ENCODE peak calls at places on chromosome 9, in seven cellular contexts. R, Y, O, G, S, P and Z are unnamed samples.

GRCh38 chr9:120439147-120439546 is 140.8 kb downstream of the CDK5RAP2 start:
- DNase-seq in R (peak; percentile 26), Y (peak; percentile 33), O (no peak), G (peak; percentile 28), S (no peak), P (peak; percentile 19), Z (no peak)

GRCh38 chr9:111348821-111349271 is 18.8 kb upstream of the OR2K2 start:
- DNase-seq in R (no peak), Y (no peak), O (no peak), G (no peak), S (no peak), P (no peak), Z (no peak)

GRCh38 chr9:96052703-96053102 is 177.2 kb downstream of the ERCC6L2 start:
- DNase-seq in R (no peak), Y (peak; percentile 6), O (no peak), G (no peak), S (no peak), P (no peak), Z (no peak)

GRCh38 chr9:95102001-95102433 is 215.5 kb downstream of the FANCC start:
- DNase-seq in R (no peak), Y (no peak), O (no peak), G (no peak), S (no peak), P (no peak), Z (no peak)

GRCh38 chr9:110939573-110939972 is 98.7 kb downstream of the LPAR1 start:
- DNase-seq in R (no peak), Y (peak; percentile 59), O (no peak), G (no peak), S (no peak), P (no peak), Z (no peak)

GRCh38 chr9:86406366-86406765 is 52.2 kb upstream of the TUT7 start:
- DNase-seq in R (no peak), Y (peak; percentile 83), O (no peak), G (no peak), S (no peak), P (no peak), Z (no peak)

GRCh38 chr9:135336722-135337490 is 142.7 kb upstream of the PPP1R26 start:
- DNase-seq in R (no peak), Y (no peak), O (no peak), G (no peak), S (no peak), P (peak; percentile 4), Z (no peak)

GRCh38 chr9:133979124-133979920 is 12.8 kb downstream of the VAV2 start:
- DNase-seq in R (no peak), Y (peak; percentile 55), O (no peak), G (peak; percentile 31), S (no peak), P (no peak), Z (peak; percentile 53)

GRCh38 chr9:92655896-92656536 is 13.9 kb downstream of the IPPK start:
- DNase-seq in R (no peak), Y (no peak), O (no peak), G (no peak), S (no peak), P (no peak), Z (no peak)

GRCh38 chr9:72948906-72949582 is 3.8 kb downstream of the ALDH1A1 start:
- DNase-seq in R (no peak), Y (no peak), O (no peak), G (no peak), S (no peak), P (no peak), Z (no peak)

GRCh38 chr9:3434594-3434993 is 91.2 kb downstream of the RFX3 start:
- DNase-seq in R (no peak), Y (peak; percentile 72), O (no peak), G (no peak), S (no peak), P (no peak), Z (no peak)

GRCh38 chr9:113257863-113258262 is 17.5 kb downstream of the CDC26 start:
- DNase-seq in R (no peak), Y (no peak), O (no peak), G (no peak), S (no peak), P (no peak), Z (no peak)

GRCh38 chr9:39108145-39108544 is 179.8 kb downstream of the CNTNAP3 start:
- DNase-seq in R (no peak), Y (no peak), O (no peak), G (no peak), S (no peak), P (no peak), Z (no peak)

GRCh38 chr9:7147136-7148090 is 389.6 kb downstream of the KDM4C start:
- DNase-seq in R (no peak), Y (no peak), O (no peak), G (peak; percentile 55), S (no peak), P (peak; percentile 30), Z (peak; percentile 67)

GRCh38 chr9:95784318-95784717 is 91.2 kb upstream of the ERCC6L2 start:
- DNase-seq in R (no peak), Y (no peak), O (no peak), G (no peak), S (no peak), P (no peak), Z (no peak)

GRCh38 chr9:133974631-133975341 is 17.3 kb downstream of the VAV2 start:
- DNase-seq in R (no peak), Y (no peak), O (no peak), G (no peak), S (no peak), P (no peak), Z (no peak)

GRCh38 chr9:120408680-120409258 is 171.2 kb downstream of the CDK5RAP2 start:
- DNase-seq in R (no peak), Y (no peak), O (no peak), G (no peak), S (no peak), P (no peak), Z (no peak)

GRCh38 chr9:89420397-89420796 is 77.5 kb downstream of the SEMA4D start:
- DNase-seq in R (no peak), Y (no peak), O (no peak), G (no peak), S (no peak), P (no peak), Z (no peak)

DNA sequence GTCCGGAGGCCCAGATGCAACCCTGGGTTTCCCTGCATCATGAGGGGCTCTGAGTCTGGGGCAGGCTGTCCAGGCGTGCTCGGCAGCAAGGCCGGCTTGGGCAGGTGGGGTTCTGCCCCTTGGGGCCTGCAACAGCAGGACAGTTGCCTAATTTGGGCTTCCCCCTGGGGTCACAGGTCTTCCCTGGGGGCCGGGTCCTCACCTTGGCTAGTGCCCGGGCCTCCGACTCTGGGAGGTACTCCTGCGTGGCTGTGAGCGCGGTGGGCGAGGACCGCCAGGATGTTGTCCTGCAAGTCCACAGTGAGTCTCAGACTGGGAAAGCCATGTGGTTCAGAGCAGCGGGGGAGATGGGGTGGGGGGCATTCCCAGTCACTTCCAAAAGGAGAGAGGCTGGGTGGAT is 82.1 kb upstream of the ASS1 start:
- DNase-seq in R (no peak), Y (no peak), O (no peak), G (no peak), S (no peak), P (no peak), Z (no peak)
- H3K27me3 ChIP-seq in R (no peaks in the 10 kb centered on the region), Y (peaks cover 6% of the 10 kb centered on the region), O (no peaks in the 10 kb centered on the region), G (no peaks in the 10 kb centered on the region), S (no peaks in the 10 kb centered on the region), P (no peaks in the 10 kb centered on the region), Z (no peaks in the 10 kb centered on the region)

GRCh38 chr9:124479947-124480620 is 27.1 kb downstream of the NR5A1 start:
- DNase-seq in R (no peak), Y (no peak), O (no peak), G (no peak), S (no peak), P (no peak), Z (no peak)

GRCh38 chr9:124478014-124478753 is 27.9 kb downstream of the ADGRD2 start:
- DNase-seq in R (no peak), Y (no peak), O (no peak), G (peak; percentile 43), S (no peak), P (peak; percentile 79), Z (no peak)

GRCh38 chr9:124481115-124481514 is 26.1 kb downstream of the NR5A1 start:
- DNase-seq in R (no peak), Y (no peak), O (no peak), G (no peak), S (no peak), P (no peak), Z (no peak)

GRCh38 chr9:124480621-124480981 is 26.6 kb downstream of the NR5A1 start:
- DNase-seq in R (peak; percentile 10), Y (peak; percentile 48), O (no peak), G (peak; percentile 72), S (no peak), P (peak; percentile 65), Z (no peak)

DNA sequence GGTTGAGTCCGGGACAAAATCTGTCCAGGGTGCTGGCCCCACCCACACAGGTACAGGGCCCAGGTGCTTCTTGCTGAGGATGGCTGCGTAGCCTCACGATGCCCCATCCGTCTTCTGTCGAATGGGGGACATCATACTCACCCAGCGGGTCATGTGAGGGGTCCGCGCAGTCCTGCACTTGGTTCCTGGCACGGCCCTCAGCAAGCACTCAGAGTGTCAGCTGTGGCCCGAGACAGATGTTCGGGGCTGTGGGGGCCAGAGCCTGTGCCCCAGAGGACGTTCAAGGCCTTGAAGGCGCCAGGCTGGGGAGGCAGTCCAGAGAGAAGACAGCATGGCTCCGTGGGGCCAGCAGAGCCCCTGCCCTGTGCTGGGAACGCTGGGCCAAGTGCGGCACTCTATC is 27.8 kb downstream of the NR5A1 start:
- DNase-seq in R (no peak), Y (no peak), O (no peak), G (no peak), S (no peak), P (no peak), Z (no peak)
- H3K27me3 ChIP-seq in R (no peaks in the 10 kb centered on the region), Y (peaks cover 36% of the 10 kb centered on the region), O (no peaks in the 10 kb centered on the region), G (peaks cover 5% of the 10 kb centered on the region), S (peaks cover 9% of the 10 kb centered on the region), P (no peaks in the 10 kb centered on the region), Z (peaks cover 84% of the 10 kb centered on the region)

DNA sequence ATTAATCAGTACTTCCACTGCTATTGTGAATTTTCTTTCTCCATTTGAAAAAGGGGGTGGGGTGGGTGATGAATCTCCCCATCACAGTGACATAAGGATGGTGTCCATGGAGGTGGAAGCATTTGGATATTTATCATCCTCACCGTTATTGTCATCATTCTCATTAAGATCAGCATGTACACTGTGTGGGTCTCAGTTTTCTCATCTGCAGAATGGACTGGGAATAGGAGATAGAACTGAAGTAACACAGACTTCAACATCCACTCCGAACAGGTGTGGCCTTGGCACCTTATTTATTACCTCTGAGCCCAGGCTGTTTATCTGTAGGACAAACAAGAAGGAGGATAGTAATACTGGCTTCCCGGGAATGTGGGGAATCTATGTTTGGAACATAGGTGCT is 165.9 kb downstream of the PAPPA start:
- DNase-seq in R (no peak), Y (no peak), O (no peak), G (no peak), S (no peak), P (no peak), Z (no peak)
- H3K27me3 ChIP-seq in R (no peaks in the 10 kb centered on the region), Y (no peaks in the 10 kb centered on the region), O (no peaks in the 10 kb centered on the region), G (no peaks in the 10 kb centered on the region), S (no peaks in the 10 kb centered on the region), P (no peaks in the 10 kb centered on the region), Z (no peaks in the 10 kb centered on the region)

DNA sequence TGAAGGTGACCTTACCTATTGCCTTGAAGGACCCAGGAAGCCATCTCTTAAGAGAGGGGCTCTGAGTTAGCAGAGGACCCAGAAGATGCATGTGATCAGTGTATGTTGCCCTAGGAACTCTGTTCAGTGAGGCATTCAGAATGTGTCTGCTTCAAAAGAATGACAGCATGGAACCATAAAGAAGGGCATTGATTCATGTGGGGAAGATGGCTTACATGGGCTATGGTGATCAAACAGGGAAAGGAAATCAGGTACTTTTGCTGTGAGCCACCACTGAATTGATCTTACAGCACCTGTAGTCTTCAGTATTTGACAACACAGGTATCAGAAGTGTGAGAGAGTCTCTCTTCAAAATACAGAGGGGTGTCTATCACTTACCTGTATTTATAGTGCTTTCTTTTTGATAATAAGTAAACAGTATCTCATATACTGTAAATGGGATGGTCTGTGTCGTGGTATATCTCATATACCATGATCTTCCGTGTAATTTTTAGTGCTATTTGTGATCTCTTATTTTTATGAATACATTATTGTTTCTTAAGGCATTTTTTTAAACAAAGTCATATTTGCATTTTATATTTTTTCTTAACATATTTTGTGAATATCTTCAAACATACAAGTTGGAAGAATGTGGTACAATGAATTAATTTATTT is 57.0 kb downstream of the FOCAD start:
- DNase-seq in R (no peak), Y (no peak), O (no peak), G (no peak), S (no peak), P (no peak), Z (no peak)
- H3K27me3 ChIP-seq in R (no peaks in the 10 kb centered on the region), Y (no peaks in the 10 kb centered on the region), O (no peaks in the 10 kb centered on the region), G (no peaks in the 10 kb centered on the region), S (no peaks in the 10 kb centered on the region), P (no peaks in the 10 kb centered on the region), Z (no peaks in the 10 kb centered on the region)